ENCODE peak calls at places on chromosomes 2 and 18, in six cellular contexts. One of them, this sample, is unnamed.

GRCh38 chr2:197628043-197628500 is 47.3 kb downstream of the RFTN2 start:
- DNase-seq in CD4-positive, alpha-beta T cell: no peak
- DNase-seq in H9: no peak
- DNase-seq in coronary artery: peak
- DNase-seq in GM13977: no peak
- DNase-seq in testis: no peak
- DNase-seq in this sample: peak

GRCh38 chr18:44789704-44790103 is 109.0 kb downstream of the SETBP1 start:
- DNase-seq in CD4-positive, alpha-beta T cell: no peak
- DNase-seq in H9: no peak
- DNase-seq in coronary artery: no peak
- DNase-seq in GM13977: no peak
- DNase-seq in testis: no peak
- DNase-seq in this sample: no peak

GRCh38 chr18:33706391-33706790 is 128.4 kb downstream of the ASXL3 start:
- DNase-seq in CD4-positive, alpha-beta T cell: no peak
- DNase-seq in H9: no peak
- DNase-seq in coronary artery: no peak
- DNase-seq in GM13977: no peak
- DNase-seq in testis: no peak
- DNase-seq in this sample: no peak

GRCh38 chr2:179454443-179455218 is 190.0 kb upstream of the SESTD1 start:
- DNase-seq in CD4-positive, alpha-beta T cell: no peak
- DNase-seq in H9: no peak
- DNase-seq in coronary artery: no peak
- DNase-seq in GM13977: no peak
- DNase-seq in testis: no peak
- DNase-seq in this sample: no peak

GRCh38 chr2:8458461-8459459 is 223.1 kb upstream of the ID2 start:
- DNase-seq in CD4-positive, alpha-beta T cell: no peak
- DNase-seq in H9: no peak
- DNase-seq in coronary artery: no peak
- DNase-seq in GM13977: no peak
- DNase-seq in testis: no peak
- DNase-seq in this sample: no peak

GRCh38 chr2:55010915-55011314 is 39.3 kb downstream of the RTN4 start:
- DNase-seq in CD4-positive, alpha-beta T cell: no peak
- DNase-seq in H9: no peak
- DNase-seq in coronary artery: no peak
- DNase-seq in GM13977: no peak
- DNase-seq in testis: no peak
- DNase-seq in this sample: no peak

GRCh38 chr2:153478289-153479261 is at the start of gene RPRM:
- DNase-seq in CD4-positive, alpha-beta T cell: peak
- DNase-seq in H9: peak
- DNase-seq in coronary artery: no peak
- DNase-seq in GM13977: peak
- DNase-seq in testis: peak
- DNase-seq in this sample: peak

GRCh38 chr2:28391564-28392296 is 928 bp upstream of the FOSL2 start:
- DNase-seq in CD4-positive, alpha-beta T cell: peak
- DNase-seq in H9: peak
- DNase-seq in coronary artery: peak
- DNase-seq in GM13977: peak
- DNase-seq in testis: peak
- DNase-seq in this sample: peak

GRCh38 chr18:79397288-79397829 is 1.6 kb downstream of the NFATC1 start:
- DNase-seq in CD4-positive, alpha-beta T cell: no peak
- DNase-seq in H9: no peak
- DNase-seq in coronary artery: no peak
- DNase-seq in GM13977: no peak
- DNase-seq in testis: no peak
- DNase-seq in this sample: no peak

GRCh38 chr2:210190345-210190744 is 19.1 kb upstream of the KANSL1L start:
- DNase-seq in CD4-positive, alpha-beta T cell: no peak
- DNase-seq in H9: no peak
- DNase-seq in coronary artery: no peak
- DNase-seq in GM13977: no peak
- DNase-seq in testis: no peak
- DNase-seq in this sample: no peak

GRCh38 chr2:241680044-241680443 is 6.6 kb downstream of the DTYMK start:
- DNase-seq in CD4-positive, alpha-beta T cell: no peak
- DNase-seq in H9: no peak
- DNase-seq in coronary artery: no peak
- DNase-seq in GM13977: no peak
- DNase-seq in testis: no peak
- DNase-seq in this sample: no peak

GRCh38 chr2:86221066-86221684 is 21.9 kb downstream of the MRPL35 start:
- DNase-seq in CD4-positive, alpha-beta T cell: peak
- DNase-seq in H9: peak
- DNase-seq in coronary artery: no peak
- DNase-seq in GM13977: peak
- DNase-seq in testis: peak
- DNase-seq in this sample: peak

GRCh38 chr2:45008296-45009129 is 739 bp downstream of the SIX2 start:
- DNase-seq in CD4-positive, alpha-beta T cell: no peak
- DNase-seq in H9: peak
- DNase-seq in coronary artery: no peak
- DNase-seq in GM13977: peak
- DNase-seq in testis: no peak
- DNase-seq in this sample: peak

GRCh38 chr18:21051615-21052014 is 60.0 kb downstream of the ROCK1 start:
- DNase-seq in CD4-positive, alpha-beta T cell: no peak
- DNase-seq in H9: no peak
- DNase-seq in coronary artery: no peak
- DNase-seq in GM13977: no peak
- DNase-seq in testis: no peak
- DNase-seq in this sample: no peak

GRCh38 chr2:46813046-46813445 is 102.6 kb downstream of the MCFD2 start:
- DNase-seq in CD4-positive, alpha-beta T cell: no peak
- DNase-seq in H9: no peak
- DNase-seq in coronary artery: no peak
- DNase-seq in GM13977: no peak
- DNase-seq in testis: peak
- DNase-seq in this sample: no peak

DNA sequence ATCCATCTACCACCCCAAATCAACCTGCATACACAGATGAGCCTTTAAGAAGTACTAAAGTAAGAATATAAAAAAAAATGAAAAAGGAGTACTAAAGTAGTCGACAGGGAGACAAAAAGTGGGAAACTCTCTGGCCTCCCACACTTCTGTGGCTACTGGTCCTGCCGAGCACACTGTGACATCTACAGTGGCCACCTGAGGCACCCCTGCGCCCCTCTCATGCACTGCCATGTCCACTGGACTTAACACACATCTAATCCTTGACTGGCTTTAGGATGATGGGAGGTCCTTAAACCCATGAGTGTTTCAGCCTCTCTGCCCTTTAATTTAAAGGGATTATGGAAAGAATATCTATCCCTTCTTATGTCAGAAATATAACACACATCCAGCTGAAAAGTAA is 71.2 kb downstream of the MREG start:
- DNase-seq in CD4-positive, alpha-beta T cell: no peak
- DNase-seq in H9: no peak
- DNase-seq in coronary artery: no peak
- DNase-seq in GM13977: no peak
- DNase-seq in testis: no peak
- DNase-seq in this sample: no peak
- TF ChIP-seq CTCF in CD4-positive, alpha-beta T cell: no peak
- TF ChIP-seq CTCF in H9: no peak
- TF ChIP-seq CTCF in coronary artery: no peak
- TF ChIP-seq CTCF in GM13977: no peak
- TF ChIP-seq CTCF in testis: no peak
- TF ChIP-seq CTCF in this sample: no peak

DNA sequence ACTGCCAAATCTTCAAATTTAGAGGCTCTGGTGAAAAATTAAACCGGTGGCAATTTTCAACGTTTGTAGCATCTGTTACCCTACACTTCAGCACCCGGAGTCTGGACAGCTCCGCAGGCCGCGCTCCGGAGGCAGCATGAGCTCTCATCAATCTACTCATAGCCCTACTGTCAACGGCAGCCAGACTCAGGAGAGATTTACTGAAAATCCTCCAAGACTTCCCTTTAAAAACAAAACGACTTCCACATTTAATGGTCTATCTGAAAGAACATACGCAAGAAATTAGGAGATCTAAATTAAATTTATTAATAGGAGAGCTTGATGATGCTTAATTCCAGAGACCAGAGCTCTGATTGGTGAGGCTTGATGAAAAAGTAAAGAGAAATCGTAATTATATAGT is 968 bp upstream of the ADCYAP1 start:
- DNase-seq in CD4-positive, alpha-beta T cell: no peak
- DNase-seq in H9: peak
- DNase-seq in coronary artery: no peak
- DNase-seq in GM13977: peak
- DNase-seq in testis: peak
- DNase-seq in this sample: peak
- TF ChIP-seq CTCF in CD4-positive, alpha-beta T cell: no peak
- TF ChIP-seq CTCF in H9: no peak
- TF ChIP-seq CTCF in coronary artery: no peak
- TF ChIP-seq CTCF in GM13977: no peak
- TF ChIP-seq CTCF in testis: no peak
- TF ChIP-seq CTCF in this sample: no peak

DNA sequence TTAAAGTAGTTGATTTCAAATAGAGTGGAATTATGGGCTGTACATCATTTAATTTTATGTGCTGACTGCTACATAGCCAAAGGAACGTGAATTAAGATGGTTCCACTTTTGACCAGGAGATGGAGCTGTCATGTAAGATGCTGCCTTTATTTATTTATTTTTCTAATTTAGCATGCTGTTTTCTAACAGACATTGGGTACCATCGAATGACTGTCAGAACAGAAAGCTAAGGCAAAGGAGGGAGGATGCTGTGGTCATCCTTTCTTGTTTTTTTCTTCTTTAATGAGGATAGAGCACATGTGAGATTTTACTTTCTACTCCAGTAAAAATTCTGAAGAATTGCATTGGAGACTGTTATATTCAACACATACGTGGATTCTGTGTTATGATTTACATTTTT is at the start of gene SCN2A:
- DNase-seq in CD4-positive, alpha-beta T cell: no peak
- DNase-seq in H9: no peak
- DNase-seq in coronary artery: no peak
- DNase-seq in GM13977: peak
- DNase-seq in testis: no peak
- DNase-seq in this sample: peak
- TF ChIP-seq CTCF in CD4-positive, alpha-beta T cell: peak
- TF ChIP-seq CTCF in H9: peak
- TF ChIP-seq CTCF in coronary artery: peak
- TF ChIP-seq CTCF in GM13977: peak
- TF ChIP-seq CTCF in testis: peak
- TF ChIP-seq CTCF in this sample: peak

GRCh38 chr2:237060518-237061312 is 25.0 kb upstream of the COPS8 start:
- DNase-seq in CD4-positive, alpha-beta T cell: no peak
- DNase-seq in H9: peak
- DNase-seq in coronary artery: no peak
- DNase-seq in GM13977: peak
- DNase-seq in testis: peak
- DNase-seq in this sample: peak
- TF ChIP-seq CTCF in CD4-positive, alpha-beta T cell: peak
- TF ChIP-seq CTCF in H9: peak
- TF ChIP-seq CTCF in coronary artery: peak
- TF ChIP-seq CTCF in GM13977: peak
- TF ChIP-seq CTCF in testis: peak
- TF ChIP-seq CTCF in this sample: peak

DNA sequence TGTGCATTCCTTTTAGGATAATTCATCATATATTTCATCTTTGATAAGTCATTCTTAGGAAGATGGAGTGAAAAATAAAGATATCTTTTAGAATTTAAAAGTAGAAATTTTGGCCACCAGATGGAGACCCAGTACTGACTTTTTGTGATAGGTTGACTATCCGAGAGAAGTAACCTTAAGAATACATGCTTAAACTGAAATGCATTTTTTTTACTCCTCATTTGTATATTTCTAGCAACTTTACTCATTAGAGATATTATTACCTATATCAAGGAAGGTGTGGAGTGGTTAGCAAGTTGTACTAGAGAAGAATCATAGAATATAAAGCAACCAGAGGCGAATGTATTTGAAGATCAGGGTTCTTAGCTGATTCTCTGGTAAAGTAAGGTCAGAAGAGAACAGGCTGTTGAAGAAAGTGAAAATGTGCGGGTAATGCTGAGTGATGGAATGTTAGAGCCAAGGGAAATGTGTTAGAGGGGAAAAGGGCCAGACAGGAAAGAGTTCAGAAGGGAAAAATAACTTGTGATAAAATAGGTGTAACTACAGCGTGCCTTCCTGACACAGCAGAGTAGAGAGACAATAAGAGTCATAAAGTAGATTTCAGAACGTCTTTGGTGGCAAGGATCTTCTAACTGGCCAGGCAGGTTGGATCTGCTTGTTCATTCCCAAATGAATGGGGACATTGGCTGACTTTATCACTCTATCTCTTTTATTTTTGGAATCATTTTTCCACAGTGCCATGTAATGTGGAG is 52.3 kb downstream of the TDRD15 start:
- DNase-seq in CD4-positive, alpha-beta T cell: no peak
- DNase-seq in H9: no peak
- DNase-seq in coronary artery: no peak
- DNase-seq in GM13977: no peak
- DNase-seq in testis: peak
- DNase-seq in this sample: peak
- TF ChIP-seq CTCF in CD4-positive, alpha-beta T cell: no peak
- TF ChIP-seq CTCF in H9: peak
- TF ChIP-seq CTCF in coronary artery: peak
- TF ChIP-seq CTCF in GM13977: no peak
- TF ChIP-seq CTCF in testis: peak
- TF ChIP-seq CTCF in this sample: no peak